ENCODE peak calls at places on chromosomes 6 and 20, in four cellular contexts. M, B, X and F are unnamed samples.

GRCh38 chr20:3908667-3909066 is 19.5 kb downstream of the PANK2 start:
- DNase-seq in B (no peak), X (no peak), M (no peak), F (no peak)

GRCh38 chr6:2531426-2532208 is 219.1 kb downstream of the MYLK4 start:
- DNase-seq in X (no peak), B (peak; percentile 88), M (no peak), F (no peak)

GRCh38 chr6:37920667-37921066 is 101.1 kb downstream of the ZFAND3 start:
- DNase-seq in B (no peak), M (no peak), X (no peak), F (no peak)

GRCh38 chr6:66556936-66557335 is 849.9 kb upstream of the EYS start:
- DNase-seq in B (no peak), M (no peak), X (no peak), F (no peak)

GRCh38 chr20:60048634-60049578 is 90.7 kb downstream of the CDH26 start:
- DNase-seq in M (no peak), B (no peak), X (no peak), F (peak; percentile 51)

GRCh38 chr6:46490425-46491200 is 636 bp downstream of the RCAN2 start:
- DNase-seq in M (peak; percentile 80), X (peak; percentile 68), B (no peak), F (peak; percentile 64)

GRCh38 chr6:151629791-151630190 is 136.0 kb downstream of the CCDC170 start:
- DNase-seq in M (no peak), B (no peak), X (no peak), F (no peak)

GRCh38 chr6:82006027-82006738 is 241.4 kb downstream of the IBTK start:
- DNase-seq in M (peak; percentile 38), B (peak; percentile 63), X (no peak), F (peak; percentile 49)

GRCh38 chr6:41536884-41537347 is 9.3 kb upstream of the FOXP4 start:
- DNase-seq in B (no peak), M (no peak), X (no peak), F (no peak)

GRCh38 chr6:158092806-158093205 is 75.3 kb downstream of the SERAC1 start:
- DNase-seq in X (no peak), M (no peak), B (no peak), F (no peak)

GRCh38 chr6:132131777-132132176 is 180.6 kb upstream of the CCN2 start:
- DNase-seq in X (no peak), M (no peak), B (peak; percentile 99), F (peak; percentile 65)

GRCh38 chr20:19974621-19975435 is 42.3 kb upstream of the NAA20 start:
- DNase-seq in X (peak; percentile 97), M (no peak), B (peak; percentile 90), F (no peak)

GRCh38 chr20:2692886-2693285 is 306 bp downstream of the EBF4 start:
- DNase-seq in M (no peak), X (peak; percentile 54), B (no peak), F (no peak)

GRCh38 chr20:41094656-41095055 is 42.7 kb upstream of the PLCG1 start:
- DNase-seq in M (no peak), X (no peak), B (no peak), F (no peak)

GRCh38 chr6:99080191-99080590 is 132.4 kb upstream of the FBXL4 start:
- DNase-seq in X (no peak), M (no peak), B (no peak), F (no peak)

GRCh38 chr6:117547688-117548621 is 54.4 kb downstream of the GOPC start:
- DNase-seq in M (peak; percentile 81), B (peak; percentile 35), X (peak; percentile 74), F (no peak)

GRCh38 chr20:63374532-63374931 is 13.4 kb upstream of the CHRNA4 start:
- DNase-seq in M (no peak), X (no peak), B (no peak), F (no peak)

GRCh38 chr6:28474441-28475219 is 31.3 kb upstream of the ZSCAN23 start:
- DNase-seq in M (no peak), B (peak; percentile 85), X (no peak), F (peak; percentile 94)

GRCh38 chr20:19405958-19406357 is 193.5 kb downstream of the SLC24A3 start:
- DNase-seq in M (no peak), X (no peak), B (no peak), F (no peak)

GRCh38 chr20:53954734-53955658 is 115.4 kb downstream of the BCAS1 start:
- DNase-seq in X (no peak), B (no peak), M (no peak), F (no peak)

GRCh38 chr6:28000351-28001045 is 43.5 kb downstream of the OR2B6 start:
- DNase-seq in B (no peak), X (no peak), M (no peak), F (no peak)

GRCh38 chr6:42338573-42339218 is 113.0 kb downstream of the TRERF1 start:
- DNase-seq in M (no peak), B (peak; percentile 96), X (no peak), F (no peak)

GRCh38 chr6:30614044-30614842 is 2.8 kb downstream of the PPP1R10 start:
- DNase-seq in B (no peak), X (peak; percentile 59), M (no peak), F (no peak)

GRCh38 chr20:25090492-25091429 is 8.8 kb upstream of the VSX1 start:
- DNase-seq in B (no peak), M (no peak), X (no peak), F (no peak)

GRCh38 chr6:76707630-76708029 is 635.2 kb upstream of the IMPG1 start:
- DNase-seq in X (no peak), M (no peak), B (no peak), F (no peak)

GRCh38 chr6:109687271-109687721 is 3.7 kb downstream of the AK9 start:
- DNase-seq in X (no peak), M (no peak), B (peak; percentile 93), F (no peak)

GRCh38 chr20:4666001-4666470 is 55.7 kb upstream of the PRND start:
- DNase-seq in M (no peak), X (no peak), B (peak; percentile 65), F (no peak)

GRCh38 chr6:45054610-45055009 is 273.5 kb upstream of the RUNX2 start:
- DNase-seq in X (no peak), B (peak; percentile 42), M (no peak), F (no peak)

GRCh38 chr6:100283288-100283687 is 181.4 kb downstream of the SIM1 start:
- DNase-seq in B (peak; percentile 82), M (no peak), X (no peak), F (peak; percentile 94)

GRCh38 chr20:23932256-23932655 is 52.7 kb upstream of the CST5 start:
- DNase-seq in M (no peak), B (no peak), X (no peak), F (no peak)

GRCh38 chr20:41534842-41535241 is 83.3 kb downstream of the CHD6 start:
- DNase-seq in M (no peak), B (peak; percentile 23), X (no peak), F (no peak)

GRCh38 chr6:169846286-169847056 is 95.0 kb downstream of the ERMARD start:
- DNase-seq in B (no peak), X (no peak), M (no peak), F (no peak)

GRCh38 chr6:10256113-10256690 is 158.7 kb downstream of the TFAP2A start:
- DNase-seq in X (no peak), B (peak; percentile 11), M (no peak), F (no peak)

GRCh38 chr6:168542301-168542700 is 101.3 kb downstream of the SMOC2 start:
- DNase-seq in M (no peak), B (no peak), X (no peak), F (no peak)

GRCh38 chr6:168315626-168316025 is 4.0 kb downstream of the DACT2 start:
- DNase-seq in X (no peak), B (no peak), M (no peak), F (no peak)

GRCh38 chr6:71490876-71491275 is 202.3 kb downstream of the OGFRL1 start:
- DNase-seq in B (no peak), M (no peak), X (no peak), F (no peak)

GRCh38 chr6:71488186-71488585 is 199.6 kb downstream of the OGFRL1 start:
- DNase-seq in B (no peak), X (no peak), M (no peak), F (no peak)

GRCh38 chr6:71492668-71493067 is 204.1 kb downstream of the OGFRL1 start:
- DNase-seq in X (no peak), B (no peak), M (no peak), F (no peak)

GRCh38 chr6:71491844-71492243 is 203.2 kb downstream of the OGFRL1 start:
- DNase-seq in M (no peak), X (no peak), B (no peak), F (no peak)

GRCh38 chr6:71489736-71490135 is 201.1 kb downstream of the OGFRL1 start:
- DNase-seq in X (no peak), B (peak; percentile 83), M (no peak), F (peak; percentile 91)
- H3K4me3 ChIP-seq in X (no peak overlapping the region), B (no peak overlapping the region), M (no peak overlapping the region), F (no peak overlapping the region)

DNA sequence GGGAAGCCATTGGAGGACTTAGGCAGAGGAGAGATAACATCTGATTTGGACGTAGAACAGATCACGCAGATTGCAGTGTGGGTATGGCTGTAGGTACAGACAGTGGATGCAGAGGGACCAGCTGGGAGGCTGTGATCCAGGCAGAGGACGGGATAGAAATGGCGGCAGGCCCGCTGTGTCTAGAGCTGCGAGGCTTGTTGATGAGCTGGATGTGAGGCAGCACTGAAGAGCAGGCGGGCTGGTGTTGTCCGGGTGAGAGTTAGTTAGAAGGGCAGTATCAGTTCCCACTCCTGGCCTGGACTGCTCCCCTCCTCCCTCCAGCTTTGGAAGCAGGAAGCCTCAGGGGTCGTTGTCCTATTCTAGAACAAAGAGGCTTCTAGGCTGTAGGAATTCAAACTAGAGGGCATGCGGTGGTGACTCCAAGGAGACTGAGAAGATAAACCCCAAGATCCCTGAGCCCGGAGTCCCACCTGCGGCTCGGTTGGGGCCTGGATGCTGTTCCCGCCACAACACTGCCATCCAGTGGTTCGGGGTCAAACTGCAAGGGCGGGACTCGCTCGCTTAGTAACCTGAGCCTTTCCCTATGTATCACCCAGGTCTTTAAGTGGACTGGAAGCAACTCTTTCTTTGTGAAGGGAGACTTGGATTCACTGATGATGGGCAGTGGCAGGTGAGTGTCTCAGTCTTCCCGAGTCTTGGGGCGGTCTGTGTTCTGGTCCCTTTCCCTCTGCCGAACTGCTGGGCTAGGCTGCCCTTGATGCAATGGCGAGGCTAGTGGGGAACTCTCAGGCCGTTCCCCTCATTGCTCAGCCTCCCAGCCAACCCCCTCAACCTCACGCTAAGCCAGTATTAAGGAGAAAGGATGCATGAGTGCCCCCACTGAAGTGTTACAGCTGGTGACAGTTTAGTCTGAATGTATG is 11.2 kb downstream of the TLDC2 start:
- DNase-seq in B (peak; percentile 64), M (peak; percentile 92), X (peak; percentile 91), F (peak; percentile 94)
- H3K4me3 ChIP-seq in B (peak overlapping the region; percentile 18), M (peak overlapping the region; percentile 32), X (no peak overlapping the region), F (no peak overlapping the region)

DNA sequence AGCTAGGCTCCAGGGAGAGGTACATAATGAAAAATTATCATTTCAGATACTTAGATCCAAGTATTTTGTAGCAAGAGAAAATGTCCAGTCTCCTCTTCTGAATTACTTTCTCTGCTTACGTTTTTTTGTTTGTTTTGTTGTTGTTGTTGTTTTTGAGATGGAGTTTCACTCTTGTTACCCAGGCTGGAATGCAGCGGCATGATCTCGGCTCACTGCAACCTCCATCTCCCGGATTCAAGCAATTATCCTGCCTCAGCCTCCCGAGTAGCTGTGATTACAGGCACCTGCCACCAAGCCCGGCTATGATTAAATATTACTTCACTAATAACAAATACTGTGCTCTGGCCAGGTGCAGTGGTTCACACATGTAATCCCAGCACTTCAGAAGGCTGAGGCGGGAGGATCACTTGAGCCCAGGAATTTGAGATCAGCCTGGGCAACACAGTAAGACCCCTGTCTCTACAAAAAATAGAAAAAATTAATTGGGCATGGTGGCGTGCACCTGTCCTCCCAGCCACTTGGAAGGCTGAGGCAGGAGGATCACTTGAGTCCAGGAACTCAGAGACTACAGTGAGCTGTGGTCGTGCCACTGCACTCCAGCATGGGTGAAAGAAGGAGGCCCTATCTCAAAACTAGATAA is 155.0 kb upstream of the JARID2 start:
- DNase-seq in M (no peak), B (no peak), X (no peak), F (no peak)
- H3K4me3 ChIP-seq in M (no peak overlapping the region), B (no peak overlapping the region), X (no peak overlapping the region), F (no peak overlapping the region)

GRCh38 chr20:17568972-17569471 is 853 bp upstream of the DSTN start:
- DNase-seq in B (peak; percentile 97), X (peak; percentile 98), M (peak; percentile 61), F (peak; percentile 92)
- H3K4me3 ChIP-seq in B (peak overlapping the region; percentile 88), X (peak overlapping the region; percentile 80), M (peak overlapping the region; percentile 96), F (peak overlapping the region; percentile 76)